ENCODE peak calls at places on chromosomes 4 and X, in nine cellular contexts. T, N, W, Y, Z, C, S, U and J are unnamed samples.

GRCh38 chr4:186471441-186471840 is 83.9 kb downstream of the MTNR1A start:
- DNase-seq in T (no peak), N (no peak), W (no peak), Y (no peak), Z (no peak), C (no peak), S (no peak), U (no peak), J (no peak)

GRCh38 chr4:7863911-7864681 is 75.6 kb downstream of the AFAP1 start:
- DNase-seq in T (peak; percentile 58), N (peak; percentile 60), W (no peak), Y (no peak), Z (no peak), C (no peak), S (no peak), U (no peak), J (no peak)

GRCh38 chr4:179325181-179325580 is 1882.9 kb upstream of the AGA start:
- DNase-seq in T (no peak), N (no peak), W (no peak), Y (no peak), Z (no peak), C (no peak), S (no peak), U (no peak), J (no peak)

GRCh38 chrX:23819385-23820234 is 36.6 kb downstream of the SAT1 start:
- DNase-seq in T (no peak), N (no peak), W (no peak), Y (no peak), Z (no peak), C (no peak), S (no peak), U (no peak), J (no peak)

GRCh38 chr4:66927937-66928336 is 617.4 kb downstream of the CENPC start:
- DNase-seq in T (no peak), N (no peak), W (no peak), Y (no peak), Z (no peak), C (no peak), S (no peak), U (no peak), J (no peak)

GRCh38 chr4:184274288-184274951 is 56.7 kb upstream of the ENPP6 start:
- DNase-seq in T (no peak), N (no peak), W (no peak), Y (no peak), Z (peak; percentile 39), C (no peak), S (no peak), U (no peak), J (no peak)

GRCh38 chr4:124940387-124940786 is 227.9 kb upstream of the ANKRD50 start:
- DNase-seq in T (peak; percentile 87), N (peak; percentile 92), W (peak; percentile 97), Y (no peak), Z (no peak), C (no peak), S (no peak), U (no peak), J (no peak)

GRCh38 chr4:8917868-8918783 is 46.5 kb upstream of the HMX1 start:
- DNase-seq in T (peak; percentile 73), N (peak; percentile 19), W (peak; percentile 44), Y (peak; percentile 66), Z (peak; percentile 69), C (peak; percentile 44), S (peak; percentile 41), U (no peak), J (peak; percentile 75)

GRCh38 chr4:69156913-69157312 is 57.6 kb downstream of the UGT2B11 start:
- DNase-seq in T (peak; percentile 0), N (peak; percentile 1), W (peak; percentile 6), Y (no peak), Z (no peak), C (no peak), S (no peak), U (no peak), J (no peak)

GRCh38 chrX:134727363-134727762 is 69.1 kb upstream of the PLAC1 start:
- DNase-seq in T (no peak), N (no peak), W (peak; percentile 34), Y (no peak), Z (no peak), C (no peak), S (no peak), U (no peak), J (no peak)

GRCh38 chrX:104112326-104112951 is at the start of gene ZCCHC18:
- DNase-seq in T (peak; percentile 32), N (peak; percentile 47), W (peak; percentile 82), Y (peak; percentile 28), Z (peak; percentile 42), C (peak; percentile 38), S (peak; percentile 41), U (peak; percentile 54), J (peak; percentile 75)

GRCh38 chrX:113157496-113157895 is 316.9 kb upstream of the AMOT start:
- DNase-seq in T (no peak), N (no peak), W (no peak), Y (no peak), Z (no peak), C (no peak), S (no peak), U (no peak), J (no peak)

GRCh38 chrX:84047339-84047738 is 140.7 kb downstream of the RPS6KA6 start:
- DNase-seq in T (no peak), N (no peak), W (no peak), Y (no peak), Z (no peak), C (no peak), S (no peak), U (no peak), J (no peak)

GRCh38 chrX:154444001-154444754 is at the start of gene FAM50A:
- DNase-seq in T (peak; percentile 75), N (no peak), W (peak; percentile 40), Y (peak; percentile 82), Z (peak; percentile 82), C (peak; percentile 87), S (peak; percentile 86), U (peak; percentile 74), J (peak; percentile 84)

GRCh38 chr4:135418353-135418752 is 1216.8 kb upstream of the PABPC4L start:
- DNase-seq in T (peak; percentile 19), N (no peak), W (no peak), Y (no peak), Z (no peak), C (no peak), S (no peak), U (no peak), J (no peak)

GRCh38 chr4:31545755-31546154 is 825.6 kb downstream of the PCDH7 start:
- DNase-seq in T (no peak), N (no peak), W (no peak), Y (no peak), Z (no peak), C (no peak), S (no peak), U (no peak), J (no peak)

GRCh38 chr4:155496294-155496626 is 119.5 kb upstream of the MAP9 start:
- DNase-seq in T (no peak), N (no peak), W (no peak), Y (no peak), Z (no peak), C (no peak), S (no peak), U (no peak), J (no peak)

GRCh38 chr4:149238097-149238496 is 577.5 kb downstream of the IQCM start:
- DNase-seq in T (no peak), N (no peak), W (no peak), Y (no peak), Z (no peak), C (no peak), S (no peak), U (no peak), J (no peak)

GRCh38 chr4:74805601-74806000 is 11.3 kb upstream of the BTC start:
- DNase-seq in T (peak; percentile 10), N (peak; percentile 52), W (peak; percentile 4), Y (no peak), Z (no peak), C (no peak), S (no peak), U (no peak), J (no peak)

GRCh38 chr4:126850286-126850685 is 782.5 kb upstream of the INTU start:
- DNase-seq in T (peak; percentile 70), N (peak; percentile 97), W (peak; percentile 71), Y (no peak), Z (no peak), C (no peak), S (no peak), U (no peak), J (no peak)

GRCh38 chrX:31314921-31315320 is 243.1 kb upstream of the FTHL17 start:
- DNase-seq in T (no peak), N (no peak), W (no peak), Y (no peak), Z (no peak), C (no peak), S (peak; percentile 22), U (no peak), J (no peak)

GRCh38 chr4:123449780-123450179 is 53.2 kb downstream of the SPRY1 start:
- DNase-seq in T (peak; percentile 23), N (peak; percentile 30), W (peak; percentile 43), Y (no peak), Z (no peak), C (no peak), S (no peak), U (no peak), J (no peak)
- TF ChIP-seq CTCF in T (no peak), N (no peak), W (no peak), Y (no peak), Z (no peak), C (no peak), S (no peak), U (no peak), J (no peak)

GRCh38 chr4:5753366-5753765 is 42.4 kb downstream of the EVC start:
- DNase-seq in T (no peak), N (no peak), W (no peak), Y (no peak), Z (no peak), C (no peak), S (no peak), U (no peak), J (no peak)
- H3K27ac ChIP-seq in T (no peak overlapping the region), N (no peak overlapping the region), W (peak overlapping the region; percentile 86), Y (no peak overlapping the region), Z (no peak overlapping the region), C (no peak overlapping the region), S (no peak overlapping the region), U (no peak overlapping the region), J (no peak overlapping the region)

GRCh38 chr4:41787931-41788330 is 39.4 kb upstream of the PHOX2B start:
- DNase-seq in T (no peak), N (no peak), W (no peak), Y (no peak), Z (no peak), C (no peak), S (no peak), U (no peak), J (no peak)

GRCh38 chr4:41785665-41786064 is 37.1 kb upstream of the PHOX2B start:
- DNase-seq in T (no peak), N (no peak), W (no peak), Y (no peak), Z (no peak), C (no peak), S (no peak), U (no peak), J (no peak)

GRCh38 chr4:41784191-41784979 is 35.9 kb upstream of the PHOX2B start:
- DNase-seq in T (no peak), N (no peak), W (no peak), Y (no peak), Z (no peak), C (no peak), S (no peak), U (no peak), J (no peak)
- H3K4me1 ChIP-seq in T (no peaks in the 10 kb centered on the region), N (no peaks in the 10 kb centered on the region), W (no peaks in the 10 kb centered on the region), Y (no peaks in the 10 kb centered on the region), Z (no peaks in the 10 kb centered on the region), C (no peaks in the 10 kb centered on the region), S (no peaks in the 10 kb centered on the region), U (no peaks in the 10 kb centered on the region), J (no peaks in the 10 kb centered on the region)

GRCh38 chr4:88573995-88574394 is 18.3 kb upstream of the HERC3 start:
- DNase-seq in T (peak; percentile 2), N (no peak), W (no peak), Y (no peak), Z (no peak), C (no peak), S (no peak), U (no peak), J (no peak)
- TF ChIP-seq CTCF in T (no peak), N (peak; percentile 8), W (peak; percentile 11), Y (no peak), Z (no peak), C (peak; percentile 36), S (no peak), U (peak; percentile 26), J (no peak)